ENCODE peak calls at places on chromosomes 1 and 21, in four cellular contexts. One of them, this sample, is unnamed.

GRCh38 chr1:112304612-112305011 is 91.4 kb upstream of the CTTNBP2NL start:
- DNase-seq in pancreas: no peak
- DNase-seq in trophoblast cell: no peak
- DNase-seq in psoas muscle: no peak
- DNase-seq in this sample: no peak

GRCh38 chr1:40315795-40316594 is 1.1 kb downstream of the COL9A2 start:
- DNase-seq in pancreas: no peak
- DNase-seq in trophoblast cell: peak
- DNase-seq in psoas muscle: no peak
- DNase-seq in this sample: peak

GRCh38 chr1:162976628-162977027 is 92.5 kb upstream of the RGS4 start:
- DNase-seq in pancreas: no peak
- DNase-seq in trophoblast cell: no peak
- DNase-seq in psoas muscle: no peak
- DNase-seq in this sample: no peak

GRCh38 chr1:23756676-23757075 is 13.4 kb downstream of the ELOA start:
- DNase-seq in pancreas: no peak
- DNase-seq in trophoblast cell: no peak
- DNase-seq in psoas muscle: no peak
- DNase-seq in this sample: no peak

GRCh38 chr1:19974822-19975416 is 4.5 kb downstream of the PLA2G2A start:
- DNase-seq in pancreas: peak
- DNase-seq in trophoblast cell: peak
- DNase-seq in psoas muscle: peak
- DNase-seq in this sample: peak

GRCh38 chr1:6582370-6582769 is 2.6 kb downstream of the ZBTB48 start:
- DNase-seq in pancreas: peak
- DNase-seq in trophoblast cell: no peak
- DNase-seq in psoas muscle: no peak
- DNase-seq in this sample: no peak

GRCh38 chr1:81804320-81804719 is 3.6 kb downstream of the ADGRL2 start:
- DNase-seq in pancreas: no peak
- DNase-seq in trophoblast cell: no peak
- DNase-seq in psoas muscle: no peak
- DNase-seq in this sample: no peak

GRCh38 chr1:8394456-8395321 is 76.8 kb downstream of the SLC45A1 start:
- DNase-seq in pancreas: no peak
- DNase-seq in trophoblast cell: no peak
- DNase-seq in psoas muscle: no peak
- DNase-seq in this sample: no peak

GRCh38 chr1:11357291-11357690 is 84.3 kb downstream of the UBIAD1 start:
- DNase-seq in pancreas: no peak
- DNase-seq in trophoblast cell: no peak
- DNase-seq in psoas muscle: no peak
- DNase-seq in this sample: no peak

GRCh38 chr1:111364690-111365089 is 62.8 kb downstream of the OVGP1 start:
- DNase-seq in pancreas: no peak
- DNase-seq in trophoblast cell: no peak
- DNase-seq in psoas muscle: no peak
- DNase-seq in this sample: no peak

GRCh38 chr1:87093286-87093685 is 178.9 kb downstream of the HS2ST1 start:
- DNase-seq in pancreas: no peak
- DNase-seq in trophoblast cell: peak
- DNase-seq in psoas muscle: no peak
- DNase-seq in this sample: no peak

GRCh38 chr1:20141001-20141400 is 1.9 kb downstream of the PLA2G2F start:
- DNase-seq in pancreas: no peak
- DNase-seq in trophoblast cell: no peak
- DNase-seq in psoas muscle: no peak
- DNase-seq in this sample: no peak

DNA sequence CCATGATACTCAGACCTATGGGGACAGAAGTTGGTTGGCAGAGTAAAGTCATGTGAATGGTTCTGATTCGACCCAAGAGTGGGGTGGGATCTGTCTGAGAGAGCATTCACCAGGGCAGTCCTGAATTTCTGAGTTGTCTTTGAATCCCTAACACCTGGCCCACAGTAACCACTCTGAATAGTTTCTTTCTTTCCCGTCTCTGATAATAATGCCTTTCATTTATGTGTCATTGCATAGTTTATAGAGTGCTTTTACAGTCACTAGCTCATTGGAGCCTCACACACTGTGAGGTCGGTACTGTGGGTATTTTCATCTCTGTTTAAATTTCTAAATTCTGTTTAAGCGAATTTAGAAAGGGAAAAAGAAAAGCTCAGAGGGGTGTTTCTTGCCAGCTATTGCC is 147.1 kb downstream of the C1orf21 start:
- DNase-seq in pancreas: no peak
- DNase-seq in trophoblast cell: no peak
- DNase-seq in psoas muscle: no peak
- DNase-seq in this sample: no peak
- H3K27ac ChIP-seq in pancreas: no peak
- H3K27ac ChIP-seq in trophoblast cell: no peak
- H3K27ac ChIP-seq in psoas muscle: peak
- H3K27ac ChIP-seq in this sample: peak

DNA sequence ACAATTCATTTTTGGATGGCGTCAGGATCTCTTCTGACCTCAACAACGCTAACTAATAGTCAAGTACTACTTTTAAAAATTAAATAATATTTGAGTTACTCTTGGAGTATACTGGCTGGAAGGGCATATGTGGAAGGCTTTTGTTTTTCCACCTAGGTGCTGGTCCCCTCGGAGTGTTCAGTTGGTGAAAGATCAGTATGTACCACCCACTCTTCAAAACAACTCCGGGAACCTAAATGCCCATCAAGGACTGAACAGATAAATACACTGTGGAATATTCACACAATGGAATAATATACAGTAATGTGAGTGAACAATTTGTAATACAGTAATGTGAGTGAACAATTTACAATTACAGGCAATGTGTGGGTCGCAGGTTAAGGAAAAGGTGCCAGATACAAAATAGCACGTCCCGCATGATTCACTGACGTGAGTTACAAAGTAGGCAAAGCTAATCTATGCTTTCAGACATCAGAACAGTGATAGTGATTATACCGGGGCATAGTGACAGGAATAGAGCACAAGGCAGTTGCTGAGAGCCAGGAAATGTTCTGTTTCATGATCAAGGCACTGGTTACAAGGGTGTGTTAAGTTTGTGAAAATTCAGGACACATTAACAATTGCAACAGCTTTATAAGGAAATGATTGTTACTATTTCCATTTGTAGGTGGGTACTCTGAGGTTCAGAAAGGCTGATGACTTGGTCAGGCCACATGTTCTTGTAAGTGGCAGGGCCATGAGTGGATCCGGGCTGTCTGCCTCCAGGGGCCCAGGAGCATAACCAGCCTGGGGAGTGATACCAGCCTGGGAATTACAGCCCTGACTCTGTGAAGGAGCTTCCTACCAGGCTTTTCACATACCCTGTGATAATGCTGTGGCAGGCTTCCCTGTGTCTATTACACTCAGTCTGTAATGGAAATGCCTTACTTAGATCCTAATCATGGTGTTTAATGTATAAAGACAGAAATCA is 59.3 kb upstream of the ABCD3 start:
- DNase-seq in pancreas: no peak
- DNase-seq in trophoblast cell: no peak
- DNase-seq in psoas muscle: no peak
- DNase-seq in this sample: no peak
- H3K27ac ChIP-seq in pancreas: no peak
- H3K27ac ChIP-seq in trophoblast cell: no peak
- H3K27ac ChIP-seq in psoas muscle: no peak
- H3K27ac ChIP-seq in this sample: no peak

DNA sequence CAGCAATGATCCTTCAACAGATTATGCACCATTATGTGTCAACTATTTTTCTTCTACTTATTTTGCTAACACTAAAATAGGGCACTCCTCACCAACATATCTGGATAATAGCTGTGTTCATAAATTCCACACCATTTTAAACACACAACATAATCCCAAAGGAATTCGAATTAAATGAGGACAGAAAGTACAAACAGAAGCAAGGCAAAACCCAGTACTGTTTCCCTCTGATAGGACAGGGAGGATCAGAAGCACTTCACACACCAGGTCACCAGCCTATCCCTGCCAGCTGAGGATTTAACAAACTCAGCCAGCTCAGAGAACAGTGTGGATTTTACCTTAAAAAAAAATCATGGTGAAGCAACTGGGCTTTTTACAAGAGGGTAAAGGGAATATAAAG is 20.0 kb downstream of the CRYZ start:
- DNase-seq in pancreas: no peak
- DNase-seq in trophoblast cell: no peak
- DNase-seq in psoas muscle: no peak
- DNase-seq in this sample: no peak
- H3K27ac ChIP-seq in pancreas: no peak
- H3K27ac ChIP-seq in trophoblast cell: no peak
- H3K27ac ChIP-seq in psoas muscle: no peak
- H3K27ac ChIP-seq in this sample: no peak

GRCh38 chr21:34844924-34845238 is 176.1 kb downstream of the CLIC6 start:
- DNase-seq in pancreas: no peak
- DNase-seq in trophoblast cell: no peak
- DNase-seq in psoas muscle: no peak
- DNase-seq in this sample: no peak

GRCh38 chr21:34846601-34847112 is 177.9 kb downstream of the CLIC6 start:
- DNase-seq in pancreas: no peak
- DNase-seq in trophoblast cell: peak
- DNase-seq in psoas muscle: peak
- DNase-seq in this sample: no peak

GRCh38 chr21:34844033-34844923 is 175.5 kb downstream of the CLIC6 start:
- DNase-seq in pancreas: no peak
- DNase-seq in trophoblast cell: peak
- DNase-seq in psoas muscle: peak
- DNase-seq in this sample: peak

GRCh38 chr21:34845521-34846213 is 176.9 kb downstream of the CLIC6 start:
- DNase-seq in pancreas: no peak
- DNase-seq in trophoblast cell: peak
- DNase-seq in psoas muscle: no peak
- DNase-seq in this sample: no peak

DNA sequence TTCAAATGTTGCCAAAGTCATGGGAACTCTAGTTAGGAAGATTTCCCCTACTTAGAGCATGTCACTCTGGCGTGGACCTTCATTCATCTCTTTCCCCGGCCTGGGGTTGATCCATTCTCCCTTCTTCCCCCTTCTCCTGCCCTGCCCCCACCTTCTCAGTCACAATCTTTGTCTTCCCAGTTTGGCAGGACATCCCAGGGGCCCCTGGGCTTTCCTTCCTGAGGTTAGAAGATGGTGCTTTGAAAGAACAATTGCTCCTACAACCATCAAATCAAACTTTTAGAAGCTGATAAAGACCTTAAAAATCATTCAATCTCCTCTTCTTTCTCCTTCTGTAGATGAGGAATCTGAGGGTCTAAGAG is 177.4 kb downstream of the CLIC6 start:
- DNase-seq in pancreas: no peak
- DNase-seq in trophoblast cell: no peak
- DNase-seq in psoas muscle: no peak
- DNase-seq in this sample: no peak
- H3K27ac ChIP-seq in pancreas: no peak
- H3K27ac ChIP-seq in trophoblast cell: peak
- H3K27ac ChIP-seq in psoas muscle: peak
- H3K27ac ChIP-seq in this sample: no peak

GRCh38 chr1:47228644-47229030 is 3.4 kb downstream of the TAL1 start:
- DNase-seq in pancreas: no peak
- DNase-seq in trophoblast cell: no peak
- DNase-seq in psoas muscle: peak
- DNase-seq in this sample: no peak

GRCh38 chr1:47230692-47231313 is 1.2 kb downstream of the TAL1 start:
- DNase-seq in pancreas: no peak
- DNase-seq in trophoblast cell: no peak
- DNase-seq in psoas muscle: no peak
- DNase-seq in this sample: no peak

GRCh38 chr1:47231314-47232186 is 475 bp downstream of the TAL1 start:
- DNase-seq in pancreas: no peak
- DNase-seq in trophoblast cell: peak
- DNase-seq in psoas muscle: no peak
- DNase-seq in this sample: no peak

GRCh38 chr1:47229031-47229831 is 2.8 kb downstream of the TAL1 start:
- DNase-seq in pancreas: no peak
- DNase-seq in trophoblast cell: no peak
- DNase-seq in psoas muscle: no peak
- DNase-seq in this sample: no peak

DNA sequence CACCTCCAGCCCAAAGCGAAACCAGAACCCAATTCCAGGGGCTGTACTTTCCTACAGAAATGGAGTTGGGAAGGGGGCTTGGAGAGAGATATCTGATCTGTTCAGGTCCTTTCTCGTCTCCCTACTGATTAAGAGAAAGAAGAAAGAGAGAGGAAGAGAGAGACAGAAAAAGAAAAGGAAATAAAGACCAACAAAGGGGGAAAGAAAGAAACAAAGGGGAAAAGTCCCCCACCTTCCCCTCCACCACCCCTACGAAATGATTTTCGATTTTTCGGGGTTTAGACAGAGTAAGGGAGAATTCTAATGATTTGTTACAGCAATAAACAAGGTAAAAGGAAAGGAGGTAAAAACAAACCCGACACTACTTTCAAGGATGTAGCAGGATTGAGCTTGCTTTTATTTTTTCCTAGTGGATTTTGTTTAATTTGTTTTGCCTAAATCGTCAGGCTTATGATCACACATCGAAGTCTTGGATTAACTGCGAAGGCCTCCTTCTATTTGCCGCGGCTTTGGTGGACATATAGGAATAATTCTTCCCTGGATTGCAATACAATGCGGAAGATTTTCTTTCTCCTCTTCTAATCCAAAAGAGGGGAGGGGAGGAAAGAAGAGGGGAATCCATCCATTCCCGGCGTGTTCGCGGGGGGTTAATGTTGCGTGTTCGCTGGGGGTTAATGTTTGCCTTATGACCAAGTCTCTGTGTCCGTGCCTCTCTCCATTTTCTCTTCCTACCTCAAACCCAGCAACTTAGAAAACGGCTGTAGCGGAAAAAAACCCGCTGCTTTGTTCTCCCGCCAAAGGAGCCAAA is 1.9 kb downstream of the TAL1 start:
- DNase-seq in pancreas: no peak
- DNase-seq in trophoblast cell: no peak
- DNase-seq in psoas muscle: no peak
- DNase-seq in this sample: no peak
- H3K27ac ChIP-seq in pancreas: no peak
- H3K27ac ChIP-seq in trophoblast cell: no peak
- H3K27ac ChIP-seq in psoas muscle: no peak
- H3K27ac ChIP-seq in this sample: no peak

GRCh38 chr1:240099329-240099728 is 7.6 kb downstream of the FMN2 start:
- DNase-seq in pancreas: no peak
- DNase-seq in trophoblast cell: no peak
- DNase-seq in psoas muscle: no peak
- DNase-seq in this sample: no peak
- H3K27ac ChIP-seq in pancreas: no peak
- H3K27ac ChIP-seq in trophoblast cell: no peak
- H3K27ac ChIP-seq in psoas muscle: no peak
- H3K27ac ChIP-seq in this sample: no peak